ENCODE peak calls at places on chromosome 21, in seven cellular contexts. One of them, this sample, is unnamed.

GRCh38 chr21:34131586-34131985 is 58.2 kb downstream of the MRPS6 start:
- DNase-seq in MCF 10A: no peak
- DNase-seq in WERI-Rb-1: no peak
- DNase-seq in non-pigmented ciliary epithelial cell: no peak
- DNase-seq in activated T-cell treated with anti-CD3 and anti-CD28 coated beads, Interleukin-2, amount 50 U/mL, for 72 hours: no peak
- DNase-seq in G401: no peak
- DNase-seq in ELF-1: no peak
- DNase-seq in this sample: no peak

GRCh38 chr21:36044056-36044455 is 16.3 kb downstream of the SETD4 start:
- DNase-seq in MCF 10A: no peak
- DNase-seq in WERI-Rb-1: no peak
- DNase-seq in non-pigmented ciliary epithelial cell: no peak
- DNase-seq in activated T-cell treated with anti-CD3 and anti-CD28 coated beads, Interleukin-2, amount 50 U/mL, for 72 hours: no peak
- DNase-seq in G401: no peak
- DNase-seq in ELF-1: no peak
- DNase-seq in this sample: no peak

GRCh38 chr21:41926068-41926806 is 27.6 kb downstream of the C2CD2 start:
- DNase-seq in MCF 10A: peak
- DNase-seq in WERI-Rb-1: no peak
- DNase-seq in non-pigmented ciliary epithelial cell: no peak
- DNase-seq in activated T-cell treated with anti-CD3 and anti-CD28 coated beads, Interleukin-2, amount 50 U/mL, for 72 hours: peak
- DNase-seq in G401: peak
- DNase-seq in ELF-1: peak
- DNase-seq in this sample: no peak

GRCh38 chr21:41678016-41678935 is 88.6 kb downstream of the RIPK4 start:
- DNase-seq in MCF 10A: peak
- DNase-seq in WERI-Rb-1: no peak
- DNase-seq in non-pigmented ciliary epithelial cell: no peak
- DNase-seq in activated T-cell treated with anti-CD3 and anti-CD28 coated beads, Interleukin-2, amount 50 U/mL, for 72 hours: no peak
- DNase-seq in G401: no peak
- DNase-seq in ELF-1: no peak
- DNase-seq in this sample: no peak

GRCh38 chr21:34511154-34511553 is 856 bp downstream of the KCNE1 start:
- DNase-seq in MCF 10A: peak
- DNase-seq in WERI-Rb-1: peak
- DNase-seq in non-pigmented ciliary epithelial cell: no peak
- DNase-seq in activated T-cell treated with anti-CD3 and anti-CD28 coated beads, Interleukin-2, amount 50 U/mL, for 72 hours: no peak
- DNase-seq in G401: no peak
- DNase-seq in ELF-1: no peak
- DNase-seq in this sample: no peak

GRCh38 chr21:16608209-16608830 is 878.5 kb downstream of the USP25 start:
- DNase-seq in MCF 10A: peak
- DNase-seq in WERI-Rb-1: no peak
- DNase-seq in non-pigmented ciliary epithelial cell: no peak
- DNase-seq in activated T-cell treated with anti-CD3 and anti-CD28 coated beads, Interleukin-2, amount 50 U/mL, for 72 hours: no peak
- DNase-seq in G401: peak
- DNase-seq in ELF-1: peak
- DNase-seq in this sample: no peak

GRCh38 chr21:42641311-42642218 is 11.9 kb upstream of the PDE9A start:
- DNase-seq in MCF 10A: no peak
- DNase-seq in WERI-Rb-1: no peak
- DNase-seq in non-pigmented ciliary epithelial cell: no peak
- DNase-seq in activated T-cell treated with anti-CD3 and anti-CD28 coated beads, Interleukin-2, amount 50 U/mL, for 72 hours: no peak
- DNase-seq in G401: peak
- DNase-seq in ELF-1: no peak
- DNase-seq in this sample: no peak

GRCh38 chr21:45871616-45872236 is 109.8 kb upstream of the COL6A1 start:
- DNase-seq in MCF 10A: no peak
- DNase-seq in WERI-Rb-1: no peak
- DNase-seq in non-pigmented ciliary epithelial cell: no peak
- DNase-seq in activated T-cell treated with anti-CD3 and anti-CD28 coated beads, Interleukin-2, amount 50 U/mL, for 72 hours: no peak
- DNase-seq in G401: no peak
- DNase-seq in ELF-1: no peak
- DNase-seq in this sample: no peak

GRCh38 chr21:38244885-38245869 is 11.6 kb upstream of the KCNJ15 start:
- DNase-seq in MCF 10A: peak
- DNase-seq in WERI-Rb-1: no peak
- DNase-seq in non-pigmented ciliary epithelial cell: peak
- DNase-seq in activated T-cell treated with anti-CD3 and anti-CD28 coated beads, Interleukin-2, amount 50 U/mL, for 72 hours: peak
- DNase-seq in G401: no peak
- DNase-seq in ELF-1: no peak
- DNase-seq in this sample: peak

GRCh38 chr21:46038341-46038829 is 56.8 kb downstream of the COL6A1 start:
- DNase-seq in MCF 10A: no peak
- DNase-seq in WERI-Rb-1: no peak
- DNase-seq in non-pigmented ciliary epithelial cell: no peak
- DNase-seq in activated T-cell treated with anti-CD3 and anti-CD28 coated beads, Interleukin-2, amount 50 U/mL, for 72 hours: no peak
- DNase-seq in G401: no peak
- DNase-seq in ELF-1: no peak
- DNase-seq in this sample: no peak

GRCh38 chr21:45844181-45844580 is 137.4 kb upstream of the COL6A1 start:
- DNase-seq in MCF 10A: no peak
- DNase-seq in WERI-Rb-1: no peak
- DNase-seq in non-pigmented ciliary epithelial cell: no peak
- DNase-seq in activated T-cell treated with anti-CD3 and anti-CD28 coated beads, Interleukin-2, amount 50 U/mL, for 72 hours: no peak
- DNase-seq in G401: no peak
- DNase-seq in ELF-1: no peak
- DNase-seq in this sample: no peak

GRCh38 chr21:15020797-15021196 is 44.0 kb downstream of the NRIP1 start:
- DNase-seq in MCF 10A: no peak
- DNase-seq in WERI-Rb-1: no peak
- DNase-seq in non-pigmented ciliary epithelial cell: no peak
- DNase-seq in activated T-cell treated with anti-CD3 and anti-CD28 coated beads, Interleukin-2, amount 50 U/mL, for 72 hours: no peak
- DNase-seq in G401: no peak
- DNase-seq in ELF-1: no peak
- DNase-seq in this sample: no peak

GRCh38 chr21:31444061-31444460 is 100.0 kb upstream of the TIAM1 start:
- DNase-seq in MCF 10A: no peak
- DNase-seq in WERI-Rb-1: no peak
- DNase-seq in non-pigmented ciliary epithelial cell: no peak
- DNase-seq in activated T-cell treated with anti-CD3 and anti-CD28 coated beads, Interleukin-2, amount 50 U/mL, for 72 hours: no peak
- DNase-seq in G401: no peak
- DNase-seq in ELF-1: no peak
- DNase-seq in this sample: no peak

GRCh38 chr21:36587388-36587787 is 107.5 kb upstream of the CLDN14 start:
- DNase-seq in MCF 10A: peak
- DNase-seq in WERI-Rb-1: no peak
- DNase-seq in non-pigmented ciliary epithelial cell: no peak
- DNase-seq in activated T-cell treated with anti-CD3 and anti-CD28 coated beads, Interleukin-2, amount 50 U/mL, for 72 hours: no peak
- DNase-seq in G401: no peak
- DNase-seq in ELF-1: no peak
- DNase-seq in this sample: no peak

GRCh38 chr21:45388611-45389296 is 16.2 kb upstream of the COL18A1 start:
- DNase-seq in MCF 10A: no peak
- DNase-seq in WERI-Rb-1: no peak
- DNase-seq in non-pigmented ciliary epithelial cell: no peak
- DNase-seq in activated T-cell treated with anti-CD3 and anti-CD28 coated beads, Interleukin-2, amount 50 U/mL, for 72 hours: no peak
- DNase-seq in G401: no peak
- DNase-seq in ELF-1: no peak
- DNase-seq in this sample: no peak

GRCh38 chr21:38440746-38441145 is 57.5 kb downstream of the ERG start:
- DNase-seq in MCF 10A: peak
- DNase-seq in WERI-Rb-1: no peak
- DNase-seq in non-pigmented ciliary epithelial cell: peak
- DNase-seq in activated T-cell treated with anti-CD3 and anti-CD28 coated beads, Interleukin-2, amount 50 U/mL, for 72 hours: no peak
- DNase-seq in G401: no peak
- DNase-seq in ELF-1: peak
- DNase-seq in this sample: peak

This sample was measured in astrocyte of the cerebellum.